ENCODE peak calls at places on chromosomes 6 and 20, in nine cellular contexts. U is astrocyte, R is A673, Q is MM.1S, H is neural progenitor cell, V is PC-3, A is endothelial cell of umbilical vein, O is GM23338, G is fibroblast of lung. N is an unnamed sample.

GRCh38 chr6:38503940-38504682 is 135.6 kb downstream of the BTBD9 start:
- DNase-seq in U (no peak), R (no peak), Q (no peak), H (no peak), V (no peak), A (no peak), O (no peak), G (peak; percentile 15), N (no peak)

GRCh38 chr6:37725967-37726366 is 28.3 kb upstream of the MDGA1 start:
- DNase-seq in U (peak; percentile 10), R (no peak), Q (no peak), H (no peak), V (peak; percentile 22), A (no peak), O (no peak), G (no peak), N (no peak)

GRCh38 chr20:4840831-4841230 is 119.1 kb downstream of the PRND start:
- DNase-seq in U (no peak), R (no peak), Q (no peak), H (no peak), V (no peak), A (no peak), O (no peak), G (no peak), N (no peak)

GRCh38 chr6:142207265-142207877 is 60.3 kb downstream of the VTA1 start:
- DNase-seq in U (peak; percentile 16), R (peak; percentile 79), Q (peak; percentile 12), H (peak; percentile 78), V (peak; percentile 69), A (peak; percentile 71), O (peak; percentile 90), G (peak; percentile 74), N (peak; percentile 32)

GRCh38 chr6:113039013-113039412 is 691.9 kb downstream of the RFPL4B start:
- DNase-seq in U (no peak), R (no peak), Q (no peak), H (no peak), V (no peak), A (no peak), O (no peak), G (no peak), N (no peak)

GRCh38 chr6:39490120-39490519 is 167.6 kb upstream of the KCNK16 start:
- DNase-seq in U (no peak), R (no peak), Q (no peak), H (no peak), V (no peak), A (no peak), O (no peak), G (peak; percentile 61), N (peak; percentile 5)

GRCh38 chr20:50286609-50287008 is 96.0 kb downstream of the CEBPB start:
- DNase-seq in U (peak; percentile 87), R (no peak), Q (no peak), H (no peak), V (peak; percentile 46), A (peak; percentile 31), O (no peak), G (peak; percentile 88), N (peak; percentile 37)

GRCh38 chr6:132070356-132070755 is 119.2 kb upstream of the CCN2 start:
- DNase-seq in U (no peak), R (no peak), Q (no peak), H (no peak), V (no peak), A (peak; percentile 68), O (no peak), G (peak; percentile 50), N (peak; percentile 38)

GRCh38 chr6:7781240-7781639 is 55.3 kb downstream of the BMP6 start:
- DNase-seq in U (no peak), R (no peak), Q (no peak), H (no peak), V (no peak), A (no peak), O (no peak), G (no peak), N (no peak)

GRCh38 chr20:38084425-38084951 is 50.9 kb downstream of the RPRD1B start:
- DNase-seq in U (peak; percentile 83), R (no peak), Q (no peak), H (no peak), V (no peak), A (peak; percentile 91), O (no peak), G (peak; percentile 89), N (no peak)

GRCh38 chr6:44856495-44856878 is 469.0 kb downstream of the CDC5L start:
- DNase-seq in U (no peak), R (peak; percentile 52), Q (no peak), H (no peak), V (no peak), A (no peak), O (no peak), G (peak; percentile 48), N (no peak)

GRCh38 chr20:57409672-57410397 is 18.6 kb downstream of the RBM38 start:
- DNase-seq in U (no peak), R (no peak), Q (no peak), H (no peak), V (no peak), A (no peak), O (no peak), G (no peak), N (no peak)

GRCh38 chr20:32976746-32977145 is 27.5 kb downstream of the SUN5 start:
- DNase-seq in U (no peak), R (no peak), Q (no peak), H (no peak), V (no peak), A (no peak), O (no peak), G (no peak), N (no peak)

GRCh38 chr6:31968791-31969711 is 2.9 kb downstream of the DXO start:
- DNase-seq in U (no peak), R (no peak), Q (no peak), H (no peak), V (no peak), A (no peak), O (no peak), G (no peak), N (no peak)

GRCh38 chr6:16184129-16184528 is 54.3 kb upstream of the GMPR start:
- DNase-seq in U (no peak), R (peak; percentile 56), Q (peak; percentile 40), H (peak; percentile 28), V (peak; percentile 71), A (peak; percentile 47), O (peak; percentile 43), G (peak; percentile 9), N (peak; percentile 26)

GRCh38 chr6:13769655-13770053 is 44.7 kb downstream of the MCUR1 start:
- DNase-seq in U (no peak), R (no peak), Q (no peak), H (no peak), V (no peak), A (no peak), O (peak; percentile 74), G (no peak), N (no peak)

GRCh38 chr6:138663892-138664291 is 109.7 kb upstream of the CCDC28A start:
- DNase-seq in U (no peak), R (no peak), Q (no peak), H (no peak), V (no peak), A (no peak), O (no peak), G (no peak), N (no peak)

GRCh38 chr6:38510205-38510604 is 129.5 kb downstream of the BTBD9 start:
- DNase-seq in U (peak; percentile 52), R (no peak), Q (no peak), H (no peak), V (peak; percentile 43), A (no peak), O (no peak), G (peak; percentile 32), N (peak; percentile 45)

GRCh38 chr20:62839261-62839660 is 22.4 kb downstream of the TCFL5 start:
- DNase-seq in U (no peak), R (no peak), Q (no peak), H (no peak), V (no peak), A (no peak), O (no peak), G (no peak), N (no peak)

GRCh38 chr20:17565164-17565845 is 4.6 kb upstream of the DSTN start:
- DNase-seq in U (peak; percentile 54), R (peak; percentile 62), Q (no peak), H (no peak), V (peak; percentile 67), A (no peak), O (no peak), G (peak; percentile 45), N (no peak)

GRCh38 chr6:166476634-166477215 is 94.0 kb upstream of the MPC1 start:
- DNase-seq in U (no peak), R (no peak), Q (no peak), H (no peak), V (no peak), A (no peak), O (no peak), G (no peak), N (no peak)

GRCh38 chr6:44256291-44257006 is 879 bp downstream of the SLC35B2 start:
- DNase-seq in U (no peak), R (no peak), Q (peak; percentile 18), H (no peak), V (peak; percentile 45), A (no peak), O (peak; percentile 81), G (no peak), N (peak; percentile 47)

GRCh38 chr20:1874534-1875168 is 20.6 kb upstream of the SIRPA start:
- DNase-seq in U (peak; percentile 45), R (no peak), Q (no peak), H (no peak), V (no peak), A (no peak), O (no peak), G (no peak), N (no peak)

GRCh38 chr6:42774201-42774600 is 7.7 kb upstream of the BICRAL start:
- DNase-seq in U (no peak), R (no peak), Q (no peak), H (no peak), V (no peak), A (no peak), O (no peak), G (no peak), N (no peak)
- H3K4me1 ChIP-seq in U (peaks cover 4% of the 10 kb centered on the region), R (peaks cover 1% of the 10 kb centered on the region), Q (peaks cover 41% of the 10 kb centered on the region), H (peaks cover 15% of the 10 kb centered on the region), V (peaks cover 19% of the 10 kb centered on the region), A (peaks cover 8% of the 10 kb centered on the region), O (peaks cover 14% of the 10 kb centered on the region), G (no peaks in the 10 kb centered on the region), N (no peaks in the 10 kb centered on the region)

GRCh38 chr20:63973160-63973479 is 3.4 kb upstream of the ZNF512B start:
- DNase-seq in U (no peak), R (no peak), Q (no peak), H (no peak), V (no peak), A (no peak), O (no peak), G (no peak), N (no peak)
- TF ChIP-seq EZH2 in U (no peak), R (no peak), Q (no peak), H (no peak), V (no peak), A (no peak), O (no peak), G (no peak), N (no peak)

GRCh38 chr6:156909212-156910010 is 132.2 kb downstream of the ARID1B start:
- DNase-seq in U (no peak), R (no peak), Q (no peak), H (no peak), V (no peak), A (no peak), O (no peak), G (no peak), N (no peak)
- TF ChIP-seq CTCF in U (no peak), R (no peak), Q (no peak), H (no peak), V (no peak), A (no peak), O (no peak), G (no peak), N (no peak)

GRCh38 chr20:45339084-45339483 is 9.1 kb downstream of the SDC4 start:
- DNase-seq in U (no peak), R (no peak), Q (no peak), H (no peak), V (no peak), A (no peak), O (no peak), G (no peak), N (peak; percentile 85)
- H3K4me1 ChIP-seq in U (peaks cover 78% of the 10 kb centered on the region), R (peaks cover 9% of the 10 kb centered on the region), Q (peaks cover 21% of the 10 kb centered on the region), H (peaks cover 58% of the 10 kb centered on the region), V (peaks cover 86% of the 10 kb centered on the region), A (peaks cover 42% of the 10 kb centered on the region), O (peaks cover 63% of the 10 kb centered on the region), G (peaks cover 71% of the 10 kb centered on the region), N (peaks cover 87% of the 10 kb centered on the region)

N was measured in mammary epithelial cell.